ENCODE peak calls at places on chromosomes 12 and 14, in eight cellular contexts. Y is CD8-positive, alpha-beta T cell; G is mucosa of descending colon; L is heart left ventricle; H is breast epithelium; C is CD4-positive, alpha-beta T cell; F is fibroblast of pulmonary artery; S is left lung. P is an unnamed sample.

GRCh38 chr12:114882083-114882482 is 198.1 kb upstream of the TBX3 start:
- DNase-seq in Y (no peak), G (no peak), L (no peak), H (no peak), C (no peak), F (no peak), S (no peak), P (no peak)

GRCh38 chr14:101962503-101962874 is 1.9 kb upstream of the DYNC1H1 start:
- DNase-seq in Y (no peak), G (peak; percentile 61), L (peak; percentile 86), H (no peak), C (no peak), F (peak; percentile 87), S (peak; percentile 71), P (no peak)

GRCh38 chr12:131444220-131445164 is 266.4 kb upstream of the SFSWAP start:
- DNase-seq in Y (no peak), G (no peak), L (no peak), H (no peak), C (no peak), F (no peak), S (no peak), P (no peak)

GRCh38 chr12:48946206-48946605 is 11.1 kb downstream of the ARF3 start:
- DNase-seq in Y (no peak), G (peak; percentile 67), L (no peak), H (no peak), C (no peak), F (no peak), S (no peak), P (no peak)

GRCh38 chr14:103697196-103697595 is 18.1 kb downstream of the XRCC3 start:
- DNase-seq in Y (no peak), G (no peak), L (peak; percentile 16), H (no peak), C (no peak), F (no peak), S (no peak), P (no peak)

GRCh38 chr14:50318031-50318626 is 6.0 kb downstream of the DMAC2L start:
- DNase-seq in Y (no peak), G (no peak), L (no peak), H (no peak), C (no peak), F (peak; percentile 74), S (no peak), P (no peak)

GRCh38 chr12:46152456-46152855 is 116.4 kb downstream of the SLC38A1 start:
- DNase-seq in Y (no peak), G (no peak), L (no peak), H (no peak), C (no peak), F (peak; percentile 4), S (no peak), P (no peak)

GRCh38 chr12:28027328-28027727 is 54.8 kb upstream of the PTHLH start:
- DNase-seq in Y (no peak), G (no peak), L (no peak), H (no peak), C (no peak), F (no peak), S (no peak), P (no peak)

GRCh38 chr12:123571343-123571813 is 13.0 kb upstream of the TMED2 start:
- DNase-seq in Y (no peak), G (peak; percentile 25), L (peak; percentile 66), H (no peak), C (no peak), F (peak; percentile 82), S (no peak), P (no peak)

GRCh38 chr14:56126514-56126913 is 8.3 kb downstream of the PELI2 start:
- DNase-seq in Y (no peak), G (no peak), L (no peak), H (no peak), C (no peak), F (no peak), S (no peak), P (no peak)

GRCh38 chr14:36553650-36554260 is 28.7 kb downstream of the NKX2-8 start:
- DNase-seq in Y (no peak), G (peak; percentile 49), L (no peak), H (no peak), C (no peak), F (peak; percentile 63), S (no peak), P (no peak)

DNA sequence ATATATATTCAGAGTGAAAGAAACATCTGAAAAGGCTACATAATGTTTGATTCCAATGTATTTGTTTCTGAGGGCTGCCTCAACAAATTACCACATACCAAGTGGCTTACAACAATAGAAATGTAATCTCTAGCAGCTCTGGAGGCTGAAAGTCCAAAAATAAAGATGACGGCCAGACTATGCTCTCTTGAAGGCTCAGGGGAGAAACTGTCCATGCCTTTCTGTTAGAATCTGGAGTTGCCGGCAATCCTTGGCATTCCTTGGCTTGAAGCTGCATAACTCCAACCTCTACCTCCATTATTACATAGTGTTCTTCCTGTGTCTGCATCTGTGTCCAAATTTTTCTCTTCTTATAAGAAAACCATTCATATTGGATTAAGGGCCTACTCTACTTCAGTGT is 68.1 kb upstream of the PLEKHG7 start:
- DNase-seq in Y (no peak), G (no peak), L (no peak), H (no peak), C (no peak), F (peak; percentile 33), S (no peak), P (no peak)
- TF ChIP-seq CTCF in Y (no peak), G (no peak), L (no peak), H (no peak), C (no peak), F (no peak), S (no peak), P (no peak)

DNA sequence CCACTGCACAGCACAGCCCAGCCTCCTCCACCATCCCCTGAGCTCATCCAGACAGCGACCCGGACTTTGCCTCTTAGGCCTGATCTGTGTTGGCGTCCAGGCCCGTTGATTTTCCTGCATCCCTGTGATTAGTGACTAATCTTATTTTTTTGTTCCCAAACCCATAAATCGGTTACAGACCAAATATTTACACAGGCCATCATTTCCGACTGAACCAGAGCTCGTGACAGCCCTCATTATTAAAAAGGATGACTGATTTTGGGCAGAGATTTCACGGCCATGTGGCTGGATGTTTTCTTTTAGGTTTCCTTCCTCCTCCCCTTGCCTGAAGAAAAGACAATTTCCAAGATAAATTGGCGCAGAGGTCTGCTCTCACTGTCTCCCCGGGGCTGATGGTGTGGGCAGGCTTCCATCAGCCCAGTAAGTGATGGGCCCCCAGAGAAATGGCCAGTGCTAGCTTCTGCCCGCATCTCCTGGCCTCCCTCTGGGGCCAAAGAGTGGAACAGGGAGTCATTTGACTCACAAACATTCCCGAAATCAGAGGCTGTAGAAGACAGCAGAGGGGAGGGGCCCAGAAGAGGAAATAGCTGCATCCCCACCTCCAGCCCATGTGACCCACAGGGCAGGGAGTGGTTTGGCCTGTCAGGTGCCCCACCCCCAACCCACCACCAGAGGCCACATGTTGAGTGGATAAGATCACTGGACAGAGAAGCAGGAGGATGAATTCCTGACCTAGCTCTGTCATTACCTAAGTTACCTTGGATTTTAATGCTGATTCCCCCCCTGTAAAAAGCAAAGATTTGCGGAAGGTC is 283.5 kb downstream of the KSR2 start:
- DNase-seq in Y (no peak), G (peak; percentile 80), L (no peak), H (peak; percentile 62), C (no peak), F (no peak), S (peak; percentile 39), P (peak; percentile 79)
- TF ChIP-seq CTCF in Y (no peak), G (no peak), L (no peak), H (no peak), C (no peak), F (no peak), S (no peak), P (peak; percentile 24)

DNA sequence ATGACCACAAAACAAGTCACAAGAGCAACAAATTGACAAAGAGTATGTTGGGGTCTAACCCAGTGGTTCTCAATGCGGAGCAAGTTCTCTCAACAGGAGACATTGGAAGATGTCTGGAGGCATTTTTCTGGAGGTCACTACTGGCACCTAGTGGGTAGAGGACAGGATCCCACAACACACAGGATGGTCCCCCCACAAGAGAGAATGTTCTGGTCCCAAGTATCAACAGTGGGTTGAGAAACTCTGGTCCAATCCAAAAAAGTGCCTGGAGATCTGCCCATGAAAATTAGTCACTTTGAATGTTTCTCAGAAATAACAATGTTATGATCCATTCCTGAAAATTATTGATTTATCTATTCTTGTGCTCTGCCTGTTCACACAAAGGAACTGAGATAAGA is 3.3 kb downstream of the SSH1 start:
- DNase-seq in Y (no peak), G (no peak), L (no peak), H (no peak), C (no peak), F (peak; percentile 96), S (no peak), P (no peak)
- TF ChIP-seq CTCF in Y (no peak), G (no peak), L (peak; percentile 46), H (no peak), C (no peak), F (peak; percentile 55), S (peak; percentile 32), P (no peak)

DNA sequence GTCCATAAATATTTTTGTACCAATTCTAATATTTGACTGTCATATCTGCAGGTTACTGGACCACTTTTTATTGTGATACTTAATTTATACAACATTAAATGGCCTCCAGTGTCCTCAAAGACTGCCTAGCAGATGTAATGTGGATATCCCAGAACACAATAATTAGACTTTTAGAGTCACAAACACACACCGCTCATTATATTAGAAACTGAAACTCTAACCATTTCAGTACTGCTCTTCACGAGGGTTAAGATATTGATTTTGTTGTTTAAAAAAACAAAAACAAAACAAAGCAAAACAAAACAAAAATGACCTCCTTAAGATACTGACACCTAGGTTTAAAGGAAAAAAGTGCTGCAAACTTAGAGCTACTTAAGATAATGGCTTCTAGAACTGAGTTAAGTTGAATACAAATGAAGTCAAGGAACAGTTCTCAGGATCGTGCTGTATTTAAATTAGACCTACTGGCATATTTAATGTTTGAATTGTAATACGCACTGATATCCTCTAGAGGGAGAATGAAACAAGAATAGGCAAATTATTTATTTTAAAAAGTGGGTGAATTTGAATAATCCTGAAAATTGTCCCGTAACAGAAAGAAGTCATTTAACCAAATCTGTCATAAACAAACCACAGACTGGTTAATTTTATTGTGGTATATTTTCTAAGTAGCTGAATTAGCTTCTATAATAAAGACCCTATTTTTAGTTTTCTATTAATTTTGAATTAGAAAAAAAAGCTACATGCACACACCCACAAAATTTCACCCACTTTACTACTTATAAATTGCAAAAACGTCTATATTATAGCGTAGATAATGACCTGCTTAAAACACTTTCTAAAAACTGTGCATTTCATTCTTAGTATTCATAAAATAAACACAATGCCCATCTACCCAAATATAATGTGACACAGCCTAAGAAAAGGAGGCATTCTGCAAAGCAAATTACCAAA is 395.2 kb upstream of the DCN start:
- DNase-seq in Y (no peak), G (no peak), L (no peak), H (no peak), C (no peak), F (peak; percentile 51), S (no peak), P (no peak)
- TF ChIP-seq CTCF in Y (peak; percentile 87), G (peak; percentile 30), L (peak; percentile 64), H (no peak), C (peak; percentile 85), F (peak; percentile 53), S (peak; percentile 55), P (peak; percentile 78)

GRCh38 chr12:64670039-64670438 is 59.7 kb downstream of the RASSF3 start:
- DNase-seq in Y (no peak), G (no peak), L (no peak), H (no peak), C (no peak), F (no peak), S (no peak), P (no peak)
- TF ChIP-seq CTCF in Y (peak; percentile 22), G (no peak), L (no peak), H (no peak), C (no peak), F (no peak), S (no peak), P (peak; percentile 48)

P was measured in type B pancreatic cell.